ENCODE peak calls at places on chromosomes 16 and 17, in nine cellular contexts. E is stimulated activated CD4-positive, alpha-beta T cell treated with anti-CD3 and anti-CD28 coated beads, TNF-alpha, amount 100 ng/mL, for 1 hour; K is pancreas; O is suprapubic skin; W is tibial artery; V is endodermal cell; G is globus pallidus; H is NCI-H1930; T is effector CD8-positive, alpha-beta T cell. N is an unnamed sample.
A peak's percentile ranks its signal among the peaks of the same experiment; 100 is the strongest.

GRCh38 chr17:32627233-32628008 is 140.6 kb downstream of the CDK5R1 start:
- DNase-seq in E (no peak), K (peak; percentile 13), O (no peak), W (no peak), V (peak; percentile 87), G (peak; percentile 86), H (peak; percentile 98), T (no peak), N (peak; percentile 90)

GRCh38 chr17:73318427-73318813 is 6.6 kb upstream of the CDC42EP4 start:
- DNase-seq in E (no peak), K (no peak), O (no peak), W (no peak), V (peak; percentile 57), G (no peak), H (no peak), T (no peak), N (no peak)

GRCh38 chr16:80883159-80883642 is 78.8 kb upstream of the CDYL2 start:
- DNase-seq in E (no peak), K (peak; percentile 18), O (no peak), W (no peak), V (no peak), G (no peak), H (no peak), T (no peak), N (no peak)

GRCh38 chr17:43664096-43664495 is 2.4 kb upstream of the MEOX1 start:
- DNase-seq in E (no peak), K (no peak), O (no peak), W (no peak), V (no peak), G (no peak), H (no peak), T (no peak), N (no peak)

GRCh38 chr17:68697850-68698313 is 96.7 kb upstream of the FAM20A start:
- DNase-seq in E (no peak), K (no peak), O (no peak), W (no peak), V (no peak), G (no peak), H (no peak), T (no peak), N (no peak)

GRCh38 chr16:89599451-89599858 is 14.0 kb upstream of the DPEP1 start:
- DNase-seq in E (no peak), K (no peak), O (no peak), W (no peak), V (peak; percentile 95), G (no peak), H (no peak), T (no peak), N (no peak)

GRCh38 chr16:87938412-87938949 is 2.2 kb upstream of the CA5A start:
- DNase-seq in E (no peak), K (no peak), O (no peak), W (no peak), V (no peak), G (no peak), H (no peak), T (no peak), N (no peak)

GRCh38 chr17:2547176-2547575 is 35.5 kb upstream of the METTL16 start:
- DNase-seq in E (no peak), K (no peak), O (no peak), W (no peak), V (no peak), G (no peak), H (no peak), T (no peak), N (no peak)

GRCh38 chr17:33927732-33928133 is 327.4 kb upstream of the CCL2 start:
- DNase-seq in E (no peak), K (no peak), O (no peak), W (no peak), V (no peak), G (no peak), H (peak; percentile 1), T (no peak), N (peak; percentile 40)

GRCh38 chr17:8420041-8420934 is 15.4 kb upstream of the NDEL1 start:
- DNase-seq in E (no peak), K (peak; percentile 92), O (no peak), W (no peak), V (peak; percentile 17), G (peak; percentile 39), H (no peak), T (no peak), N (peak; percentile 27)

GRCh38 chr16:12501727-12502457 is 301.8 kb downstream of the CPPED1 start:
- DNase-seq in E (no peak), K (no peak), O (no peak), W (no peak), V (no peak), G (no peak), H (no peak), T (no peak), N (no peak)

GRCh38 chr16:19138601-19139000 is 24.8 kb downstream of the ITPRIPL2 start:
- DNase-seq in E (no peak), K (no peak), O (peak; percentile 92), W (peak; percentile 88), V (peak; percentile 68), G (no peak), H (no peak), T (no peak), N (no peak)

GRCh38 chr16:50553731-50554360 is 5.7 kb downstream of the NKD1 start:
- DNase-seq in E (no peak), K (no peak), O (no peak), W (no peak), V (no peak), G (no peak), H (no peak), T (no peak), N (no peak)